ENCODE peak calls at places on chromosomes 13 and 19, in four cellular contexts. One of them, this sample, is unnamed.

GRCh38 chr13:47039106-47039505 is 142.3 kb upstream of the HTR2A start:
- DNase-seq in HEK293T: no peak
- DNase-seq in HepG2: no peak
- DNase-seq in K562: no peak
- DNase-seq in this sample: no peak

GRCh38 chr19:4983346-4984105 is 14.6 kb downstream of the KDM4B start:
- DNase-seq in HEK293T: no peak
- DNase-seq in HepG2: no peak
- DNase-seq in K562: no peak
- DNase-seq in this sample: no peak

GRCh38 chr13:99646866-99647592 is 145.8 kb downstream of the TM9SF2 start:
- DNase-seq in HEK293T: no peak
- DNase-seq in HepG2: no peak
- DNase-seq in K562: no peak
- DNase-seq in this sample: no peak

GRCh38 chr13:66546534-66547379 is 683.4 kb downstream of the PCDH9 start:
- DNase-seq in HEK293T: no peak
- DNase-seq in HepG2: no peak
- DNase-seq in K562: no peak
- DNase-seq in this sample: no peak

GRCh38 chr19:7550987-7551761 is 15.7 kb downstream of the PNPLA6 start:
- DNase-seq in HEK293T: peak
- DNase-seq in HepG2: no peak
- DNase-seq in K562: peak
- DNase-seq in this sample: peak

GRCh38 chr13:114261328-114261965 is 20.0 kb upstream of the UPF3A start:
- DNase-seq in HEK293T: no peak
- DNase-seq in HepG2: no peak
- DNase-seq in K562: no peak
- DNase-seq in this sample: no peak

GRCh38 chr13:31980842-31981241 is 50.7 kb upstream of the FRY start:
- DNase-seq in HEK293T: no peak
- DNase-seq in HepG2: no peak
- DNase-seq in K562: no peak
- DNase-seq in this sample: no peak

GRCh38 chr19:56543776-56544175 is 5.0 kb downstream of the ZFP28 start:
- DNase-seq in HEK293T: no peak
- DNase-seq in HepG2: no peak
- DNase-seq in K562: no peak
- DNase-seq in this sample: no peak

GRCh38 chr19:6393982-6394412 is 1.0 kb upstream of the GTF2F1 start:
- DNase-seq in HEK293T: no peak
- DNase-seq in HepG2: no peak
- DNase-seq in K562: no peak
- DNase-seq in this sample: no peak

GRCh38 chr19:35240322-35240721 is 8.5 kb upstream of the LSR start:
- DNase-seq in HEK293T: no peak
- DNase-seq in HepG2: no peak
- DNase-seq in K562: no peak
- DNase-seq in this sample: no peak

GRCh38 chr13:39655041-39655568 is 357 bp upstream of the COG6 start:
- DNase-seq in HEK293T: no peak
- DNase-seq in HepG2: no peak
- DNase-seq in K562: peak
- DNase-seq in this sample: no peak

GRCh38 chr19:48899781-48900476 is at the start of gene NUCB1:
- DNase-seq in HEK293T: peak
- DNase-seq in HepG2: peak
- DNase-seq in K562: peak
- DNase-seq in this sample: peak

GRCh38 chr19:29211562-29212416 is 1.2 kb downstream of the UQCRFS1 start:
- DNase-seq in HEK293T: no peak
- DNase-seq in HepG2: peak
- DNase-seq in K562: peak
- DNase-seq in this sample: no peak

GRCh38 chr13:28495586-28496564 is 947 bp upstream of the FLT1 start:
- DNase-seq in HEK293T: no peak
- DNase-seq in HepG2: no peak
- DNase-seq in K562: no peak
- DNase-seq in this sample: no peak

GRCh38 chr13:28035146-28035782 is 46.8 kb upstream of the URAD start:
- DNase-seq in HEK293T: no peak
- DNase-seq in HepG2: no peak
- DNase-seq in K562: no peak
- DNase-seq in this sample: no peak

GRCh38 chr19:6402834-6403608 is 10.1 kb upstream of the GTF2F1 start:
- DNase-seq in HEK293T: no peak
- DNase-seq in HepG2: peak
- DNase-seq in K562: no peak
- DNase-seq in this sample: no peak

GRCh38 chr19:33812388-33813330 is 16.0 kb downstream of the KCTD15 start:
- DNase-seq in HEK293T: no peak
- DNase-seq in HepG2: no peak
- DNase-seq in K562: no peak
- DNase-seq in this sample: no peak

GRCh38 chr19:2274937-2275535 is 6.9 kb downstream of the PEAK3 start:
- DNase-seq in HEK293T: peak
- DNase-seq in HepG2: peak
- DNase-seq in K562: peak
- DNase-seq in this sample: peak

GRCh38 chr19:2274185-2274711 is 7.7 kb downstream of the PEAK3 start:
- DNase-seq in HEK293T: no peak
- DNase-seq in HepG2: no peak
- DNase-seq in K562: no peak
- DNase-seq in this sample: no peak

GRCh38 chr19:2422951-2423880 is 4.2 kb downstream of the TIMM13 start:
- DNase-seq in HEK293T: no peak
- DNase-seq in HepG2: no peak
- DNase-seq in K562: no peak
- DNase-seq in this sample: no peak

GRCh38 chr19:4057913-4058695 is 8.6 kb downstream of the ZBTB7A start:
- DNase-seq in HEK293T: no peak
- DNase-seq in HepG2: peak
- DNase-seq in K562: peak
- DNase-seq in this sample: no peak

GRCh38 chr13:70375718-70376117 is 267.5 kb upstream of the KLHL1 start:
- DNase-seq in HEK293T: no peak
- DNase-seq in HepG2: no peak
- DNase-seq in K562: no peak
- DNase-seq in this sample: no peak

GRCh38 chr19:7928741-7929701 is 3.1 kb upstream of the CTXN1 start:
- DNase-seq in HEK293T: peak
- DNase-seq in HepG2: peak
- DNase-seq in K562: peak
- DNase-seq in this sample: peak

GRCh38 chr13:77388944-77389616 is 62.2 kb upstream of the MYCBP2 start:
- DNase-seq in HEK293T: no peak
- DNase-seq in HepG2: no peak
- DNase-seq in K562: no peak
- DNase-seq in this sample: no peak

GRCh38 chr19:3893509-3894179 is 13.2 kb downstream of the ATCAY start:
- DNase-seq in HEK293T: no peak
- DNase-seq in HepG2: no peak
- DNase-seq in K562: peak
- DNase-seq in this sample: no peak

GRCh38 chr13:70518081-70518480 is 409.8 kb upstream of the KLHL1 start:
- DNase-seq in HEK293T: no peak
- DNase-seq in HepG2: no peak
- DNase-seq in K562: no peak
- DNase-seq in this sample: no peak

GRCh38 chr19:52492991-52493470 is 34.4 kb upstream of the ZNF808 start:
- DNase-seq in HEK293T: no peak
- DNase-seq in HepG2: no peak
- DNase-seq in K562: peak
- DNase-seq in this sample: peak

GRCh38 chr13:33676045-33676699 is 141.8 kb upstream of the RFC3 start:
- DNase-seq in HEK293T: no peak
- DNase-seq in HepG2: peak
- DNase-seq in K562: no peak
- DNase-seq in this sample: no peak

GRCh38 chr19:38245826-38246498 is 10.2 kb downstream of the PPP1R14A start:
- DNase-seq in HEK293T: no peak
- DNase-seq in HepG2: no peak
- DNase-seq in K562: no peak
- DNase-seq in this sample: no peak

GRCh38 chr19:10773969-10774368 is 56.1 kb downstream of the DNM2 start:
- DNase-seq in HEK293T: no peak
- DNase-seq in HepG2: no peak
- DNase-seq in K562: no peak
- DNase-seq in this sample: no peak

GRCh38 chr13:111384441-111385181 is 64.2 kb downstream of the TEX29 start:
- DNase-seq in HEK293T: no peak
- DNase-seq in HepG2: no peak
- DNase-seq in K562: no peak
- DNase-seq in this sample: no peak
- TF ChIP-seq ELF4 in HEK293T: no peak
- TF ChIP-seq ELF4 in HepG2: no peak
- TF ChIP-seq ELF4 in K562: no peak
- TF ChIP-seq ELF4 in this sample: no peak

DNA sequence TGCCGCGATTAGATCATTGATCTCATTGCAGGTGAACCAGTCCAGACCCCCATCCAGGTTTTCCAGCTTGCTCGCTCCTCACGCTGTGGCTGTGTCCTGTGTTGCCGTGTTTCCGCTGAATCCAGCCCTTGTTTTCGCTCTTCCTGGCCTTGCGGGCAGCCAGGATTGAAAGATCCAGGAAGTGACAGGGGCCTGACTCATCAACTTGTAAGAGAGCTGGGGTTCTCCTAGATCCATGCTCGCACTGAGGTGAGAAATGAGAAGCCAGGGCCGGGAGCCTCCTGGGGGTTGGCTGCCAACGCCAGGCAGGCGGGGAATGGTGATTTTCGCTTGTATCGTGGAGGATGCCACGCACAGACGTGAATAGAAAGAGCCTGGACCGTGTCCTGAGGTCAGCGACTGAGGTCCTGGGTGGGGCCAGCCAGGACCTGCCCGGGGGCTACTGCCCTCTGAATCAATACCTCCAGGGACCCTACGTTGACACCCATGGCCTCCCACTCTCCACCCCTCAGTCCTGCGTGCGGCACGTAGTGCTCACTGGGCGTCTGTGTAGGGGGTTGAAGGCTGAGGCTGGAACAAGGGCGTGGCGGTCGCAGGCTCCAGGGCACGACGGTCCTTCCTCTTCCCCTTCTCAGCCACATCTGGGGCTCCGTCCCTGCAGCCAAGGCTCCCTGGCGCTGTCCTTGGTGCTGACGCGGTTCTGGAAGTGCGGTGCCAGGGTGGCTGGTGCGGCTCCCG is 7.3 kb upstream of the PTPRH start:
- DNase-seq in HEK293T: peak
- DNase-seq in HepG2: peak
- DNase-seq in K562: peak
- DNase-seq in this sample: peak
- TF ChIP-seq ELF4 in HEK293T: peak
- TF ChIP-seq ELF4 in HepG2: peak
- TF ChIP-seq ELF4 in K562: peak
- TF ChIP-seq ELF4 in this sample: peak

GRCh38 chr19:16521715-16522289 is 20.4 kb downstream of the CHERP start:
- DNase-seq in HEK293T: no peak
- DNase-seq in HepG2: no peak
- DNase-seq in K562: no peak
- DNase-seq in this sample: no peak
- TF ChIP-seq ELF4 in HEK293T: no peak
- TF ChIP-seq ELF4 in HepG2: no peak
- TF ChIP-seq ELF4 in K562: no peak
- TF ChIP-seq ELF4 in this sample: no peak

DNA sequence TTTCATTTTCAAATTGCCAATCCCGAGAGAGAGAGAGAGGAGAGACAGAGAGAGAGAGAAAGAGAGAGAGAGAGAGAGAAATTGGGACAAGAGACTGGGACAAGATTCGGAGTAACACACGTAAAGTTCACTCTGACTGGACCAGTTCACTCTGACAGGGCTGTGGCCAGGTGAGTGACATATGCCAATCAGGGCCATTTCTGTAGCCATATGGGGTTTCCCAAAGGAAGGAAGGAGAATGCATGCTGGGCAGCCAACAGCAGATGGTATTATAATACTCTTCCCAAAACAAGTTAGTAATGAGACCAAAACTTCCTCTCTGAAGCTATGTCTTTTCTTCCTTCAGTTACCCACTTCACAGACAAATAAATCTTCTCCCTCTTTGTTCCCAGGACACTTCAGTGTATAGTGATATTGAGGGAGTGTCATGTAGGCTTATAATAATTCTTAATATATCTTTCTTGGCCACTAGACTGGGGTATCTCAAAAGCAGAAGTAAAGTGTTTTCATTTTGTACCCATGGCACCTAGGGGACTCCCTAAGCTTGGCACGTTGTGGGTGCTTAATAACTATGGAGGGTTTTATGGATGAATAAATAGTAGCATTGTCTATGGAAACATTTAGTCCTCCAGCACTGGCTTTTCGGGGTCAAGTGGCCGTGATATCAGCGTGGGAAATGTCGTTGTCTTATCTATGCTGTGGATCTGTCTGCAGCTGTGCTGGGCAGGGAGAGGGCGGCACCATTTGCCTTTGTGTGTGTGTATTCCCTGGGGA is 51.6 kb downstream of the SERP2 start:
- DNase-seq in HEK293T: no peak
- DNase-seq in HepG2: no peak
- DNase-seq in K562: no peak
- DNase-seq in this sample: no peak
- TF ChIP-seq ELF4 in HEK293T: no peak
- TF ChIP-seq ELF4 in HepG2: no peak
- TF ChIP-seq ELF4 in K562: no peak
- TF ChIP-seq ELF4 in this sample: no peak

This sample was measured in WTC11.